ENCODE peak calls at places on chromosome 18, in seven cellular contexts. E is cardiac muscle cell, Y is colonic mucosa, C is H1, S is lower lobe of right lung, H is psoas muscle, T is right cardiac atrium. P is an unnamed sample.

GRCh38 chr18:3577456-3577855 is 127.5 kb downstream of the TGIF1 start:
- DNase-seq in T (no peak), S (no peak), Y (no peak), H (no peak), E (no peak), C (no peak), P (no peak)

GRCh38 chr18:79547413-79548076 is 132.1 kb upstream of the CTDP1 start:
- DNase-seq in T (peak), S (no peak), Y (no peak), E (no peak), H (peak), C (no peak), P (no peak)

GRCh38 chr18:2715990-2716389 is 60.5 kb downstream of the SMCHD1 start:
- DNase-seq in H (no peak), T (no peak), Y (no peak), S (no peak), C (no peak), E (no peak), P (no peak)

GRCh38 chr18:48815581-48816324 is 135.0 kb downstream of the SMAD7 start:
- DNase-seq in H (peak), T (peak), C (no peak), S (peak), E (no peak), Y (no peak), P (no peak)

GRCh38 chr18:57523171-57523956 is 63.1 kb downstream of the FECH start:
- DNase-seq in E (no peak), C (no peak), T (peak), S (no peak), Y (no peak), H (no peak), P (no peak)

GRCh38 chr18:32930695-32931301 is 158.0 kb upstream of the KLHL14 start:
- DNase-seq in S (no peak), H (no peak), Y (no peak), T (no peak), C (no peak), E (peak), P (peak)

GRCh38 chr18:3162181-3162580 is 57.6 kb downstream of the MYOM1 start:
- DNase-seq in S (no peak), E (no peak), T (no peak), Y (peak), C (no peak), H (peak), P (peak)

GRCh38 chr18:66838340-66838987 is 234.6 kb upstream of the CDH19 start:
- DNase-seq in C (no peak), T (peak), E (no peak), H (no peak), S (no peak), Y (no peak), P (peak)

GRCh38 chr18:61606068-61606660 is 272.9 kb downstream of the CDH20 start:
- DNase-seq in S (no peak), Y (no peak), E (peak), H (peak), C (no peak), T (peak), P (no peak)

GRCh38 chr18:24560511-24560981 is 100.1 kb downstream of the HRH4 start:
- DNase-seq in T (no peak), E (no peak), H (no peak), C (peak), S (no peak), Y (no peak), P (no peak)

GRCh38 chr18:48222118-48222517 is 187.1 kb downstream of the ZBTB7C start:
- DNase-seq in S (peak), E (peak), C (no peak), T (no peak), Y (peak), H (peak), P (peak)

GRCh38 chr18:49014605-49015267 is 64.0 kb upstream of the SMAD7 start:
- DNase-seq in S (no peak), C (no peak), E (no peak), Y (no peak), H (peak), T (no peak), P (no peak)

GRCh38 chr18:32919799-32920198 is 147.0 kb upstream of the KLHL14 start:
- DNase-seq in C (peak), T (no peak), H (no peak), Y (no peak), S (no peak), E (no peak), P (no peak)

GRCh38 chr18:58998421-58999203 is 133.9 kb downstream of the ZNF532 start:
- DNase-seq in S (no peak), T (peak), Y (no peak), H (peak), C (no peak), E (peak), P (no peak)

GRCh38 chr18:48711651-48712486 is 173.0 kb downstream of the CTIF start:
- DNase-seq in Y (peak), T (peak), S (no peak), E (peak), C (no peak), H (peak), P (no peak)

GRCh38 chr18:32440478-32440877 is 30.2 kb downstream of the GAREM1 start:
- DNase-seq in E (no peak), C (no peak), Y (no peak), H (no peak), T (no peak), S (no peak), P (no peak)

GRCh38 chr18:596288-596881 is 403 bp upstream of the CLUL1 start:
- DNase-seq in C (peak), S (no peak), Y (peak), H (no peak), E (peak), T (peak), P (no peak)

GRCh38 chr18:74895686-74896085 is 298.0 kb downstream of the ZNF407 start:
- DNase-seq in Y (no peak), C (no peak), E (peak), S (no peak), T (no peak), H (no peak), P (no peak)

GRCh38 chr18:48022021-48022420 is 91.6 kb upstream of the SMAD2 start:
- DNase-seq in C (no peak), E (no peak), T (no peak), Y (no peak), H (no peak), S (no peak), P (no peak)

GRCh38 chr18:56639094-56639361 is 636 bp upstream of the TXNL1 start:
- DNase-seq in S (no peak), C (no peak), T (no peak), H (no peak), Y (no peak), E (no peak), P (no peak)

GRCh38 chr18:45621068-45621511 is 5.8 kb downstream of the SLC14A2 start:
- DNase-seq in C (no peak), H (no peak), Y (peak), T (peak), S (no peak), E (peak), P (no peak)

GRCh38 chr18:74116628-74117554 is 30.7 kb downstream of the FBXO15 start:
- DNase-seq in C (peak), E (peak), S (no peak), T (no peak), Y (no peak), H (no peak), P (no peak)

GRCh38 chr18:9249254-9249653 is 85.3 kb upstream of the TWSG1 start:
- DNase-seq in H (no peak), S (no peak), C (no peak), Y (no peak), E (no peak), T (no peak), P (no peak)

GRCh38 chr18:28114472-28114871 is 62.5 kb downstream of the CDH2 start:
- DNase-seq in H (no peak), E (peak), S (no peak), Y (no peak), C (no peak), T (no peak), P (no peak)

GRCh38 chr18:14781671-14782070 is 33.7 kb downstream of the ANKRD30B start:
- DNase-seq in Y (no peak), T (no peak), E (no peak), C (no peak), H (no peak), S (no peak), P (no peak)

GRCh38 chr18:74447404-74448152 is 9.5 kb downstream of the DIPK1C start:
- DNase-seq in Y (no peak), C (no peak), E (no peak), S (no peak), H (no peak), T (no peak), P (no peak)

GRCh38 chr18:23194150-23194968 is 59.1 kb downstream of the CABLES1 start:
- DNase-seq in H (no peak), C (no peak), T (no peak), Y (no peak), E (peak), S (no peak), P (no peak)

GRCh38 chr18:53941601-53942335 is 282.7 kb downstream of the MBD2 start:
- DNase-seq in E (no peak), Y (no peak), C (no peak), H (no peak), T (no peak), S (no peak), P (peak)

GRCh38 chr18:68922392-68922791 is 124.5 kb downstream of the CCDC102B start:
- DNase-seq in C (no peak), S (no peak), Y (no peak), H (no peak), T (no peak), E (no peak), P (peak)

GRCh38 chr18:28823506-28824182 is 646.7 kb upstream of the CDH2 start:
- DNase-seq in C (no peak), H (peak), Y (no peak), E (peak), S (no peak), T (no peak), P (no peak)

GRCh38 chr18:29430416-29430815 is 1253.5 kb upstream of the CDH2 start:
- DNase-seq in Y (no peak), H (no peak), S (no peak), T (no peak), C (no peak), E (peak), P (no peak)

GRCh38 chr18:12009581-12010140 is 28.4 kb downstream of the IMPA2 start:
- DNase-seq in E (no peak), H (no peak), T (no peak), C (no peak), S (no peak), Y (no peak), P (no peak)

GRCh38 chr18:28175930-28176673 is 828 bp downstream of the CDH2 start:
- DNase-seq in C (no peak), T (peak), S (no peak), H (no peak), Y (no peak), E (peak), P (no peak)

GRCh38 chr18:55587341-55588000 is 521 bp downstream of the TCF4 start:
- DNase-seq in T (peak), E (peak), H (no peak), Y (peak), S (no peak), C (no peak), P (no peak)

GRCh38 chr18:27695509-27695908 is 481.4 kb downstream of the CDH2 start:
- DNase-seq in H (no peak), Y (no peak), C (no peak), E (no peak), S (no peak), T (no peak), P (peak)

GRCh38 chr18:45565280-45565970 is 49.9 kb upstream of the SLC14A2 start:
- DNase-seq in H (no peak), C (no peak), Y (no peak), E (no peak), S (no peak), T (no peak), P (peak)

GRCh38 chr18:5488844-5489243 is 55.0 kb downstream of the EPB41L3 start:
- DNase-seq in Y (no peak), S (no peak), E (peak), C (no peak), T (peak), H (no peak), P (no peak)

GRCh38 chr18:68428026-68428425 is 286.9 kb downstream of the TMX3 start:
- DNase-seq in E (peak), T (no peak), S (no peak), C (no peak), H (no peak), Y (no peak), P (peak)

GRCh38 chr18:10682368-10682714 is 156.5 kb downstream of the NAPG start:
- DNase-seq in H (no peak), Y (no peak), C (no peak), S (no peak), T (no peak), E (no peak), P (no peak)

GRCh38 chr18:6959110-6959509 is 158.5 kb downstream of the LAMA1 start:
- DNase-seq in S (no peak), E (no peak), T (no peak), Y (no peak), H (no peak), C (no peak), P (no peak)
- H3K27ac ChIP-seq in S (no peak), E (no peak), T (no peak), Y (no peak), H (no peak), C (no peak), P (no peak)

GRCh38 chr18:13618760-13619438 is 107.5 kb downstream of the FAM210A start:
- DNase-seq in C (no peak), H (no peak), Y (no peak), E (no peak), T (no peak), S (no peak), P (no peak)
- H3K27ac ChIP-seq in C (no peak), H (no peak), Y (no peak), E (no peak), T (no peak), S (no peak), P (no peak)

GRCh38 chr18:76544511-76545350 is 49.7 kb upstream of the ZNF516 start:
- DNase-seq in Y (no peak), C (no peak), S (no peak), H (no peak), T (no peak), E (no peak), P (no peak)
- H3K27ac ChIP-seq in Y (no peak), C (no peak), S (no peak), H (no peak), T (no peak), E (no peak), P (no peak)

GRCh38 chr18:21769206-21769605 is 28.6 kb downstream of the MIB1 start:
- DNase-seq in S (no peak), C (no peak), T (no peak), E (no peak), Y (no peak), H (no peak), P (no peak)
- H3K27ac ChIP-seq in S (no peak), C (no peak), T (no peak), E (no peak), Y (no peak), H (no peak), P (no peak)

GRCh38 chr18:26489881-26490280 is 58.5 kb downstream of the KCTD1 start:
- DNase-seq in C (no peak), T (no peak), E (peak), S (no peak), Y (no peak), H (no peak), P (no peak)
- H3K27ac ChIP-seq in C (no peak), T (no peak), E (no peak), S (no peak), Y (no peak), H (no peak), P (peak)

GRCh38 chr18:62741118-62741566 is 25.8 kb downstream of the PHLPP1 start:
- DNase-seq in E (peak), Y (peak), H (no peak), T (no peak), C (no peak), S (no peak), P (peak)
- H3K27ac ChIP-seq in E (no peak), Y (peak), H (no peak), T (no peak), C (no peak), S (no peak), P (no peak)

GRCh38 chr18:63307555-63308200 is 11.9 kb downstream of the BCL2 start:
- DNase-seq in T (no peak), C (no peak), H (no peak), S (no peak), E (peak), Y (no peak), P (no peak)
- H3K27ac ChIP-seq in T (peak), C (no peak), H (peak), S (no peak), E (no peak), Y (no peak), P (no peak)

GRCh38 chr18:43876286-43877082 is 599.2 kb upstream of the SYT4 start:
- DNase-seq in C (no peak), E (no peak), T (no peak), H (no peak), Y (no peak), S (no peak), P (no peak)
- H3K27ac ChIP-seq in C (no peak), E (no peak), T (no peak), H (no peak), Y (no peak), S (no peak), P (no peak)

DNA sequence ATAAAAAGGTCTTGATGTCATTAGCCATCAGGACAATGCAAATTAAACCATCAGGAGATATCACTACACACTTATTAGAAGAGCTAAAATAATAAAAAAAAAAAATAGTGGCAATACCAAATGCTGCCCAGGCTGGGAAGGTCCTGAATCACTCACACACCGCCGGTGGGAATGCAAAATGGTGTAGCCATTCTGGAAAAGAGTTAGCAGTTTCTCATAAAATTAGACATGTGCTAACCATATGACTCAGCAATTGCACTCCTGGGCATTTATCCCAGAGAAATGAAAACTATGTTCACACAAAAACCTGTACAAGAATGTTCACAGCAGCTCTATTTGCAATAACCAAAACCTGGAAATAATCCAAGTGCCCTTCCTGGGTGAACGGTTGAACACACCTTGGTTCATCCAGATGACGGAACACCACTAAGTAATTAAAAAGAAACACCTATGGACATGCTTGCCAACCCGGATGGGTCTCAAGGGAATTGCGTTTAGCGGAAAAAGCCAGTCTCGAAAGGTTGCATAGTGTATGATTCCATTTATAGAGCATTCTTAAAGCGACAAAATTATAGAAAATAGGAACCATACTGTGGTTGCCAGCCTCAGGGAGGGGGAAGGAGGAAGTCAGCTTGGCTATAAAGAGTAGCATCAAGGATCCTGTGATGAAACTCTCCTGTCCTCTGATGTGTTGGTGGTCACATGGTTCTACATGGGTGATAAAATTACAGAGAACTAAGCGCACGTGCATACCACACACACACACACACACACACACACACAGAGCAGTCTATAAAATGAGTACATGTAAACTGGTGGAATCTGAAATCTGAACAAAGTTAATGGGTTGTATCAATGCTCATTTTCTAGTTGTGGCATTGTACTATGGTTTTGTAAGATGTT is 4.6 kb downstream of the MBP start:
- DNase-seq in C (no peak), H (peak), E (peak), S (no peak), Y (peak), T (no peak), P (peak)
- H3K27ac ChIP-seq in C (no peak), H (peak), E (no peak), S (peak), Y (peak), T (no peak), P (peak)

DNA sequence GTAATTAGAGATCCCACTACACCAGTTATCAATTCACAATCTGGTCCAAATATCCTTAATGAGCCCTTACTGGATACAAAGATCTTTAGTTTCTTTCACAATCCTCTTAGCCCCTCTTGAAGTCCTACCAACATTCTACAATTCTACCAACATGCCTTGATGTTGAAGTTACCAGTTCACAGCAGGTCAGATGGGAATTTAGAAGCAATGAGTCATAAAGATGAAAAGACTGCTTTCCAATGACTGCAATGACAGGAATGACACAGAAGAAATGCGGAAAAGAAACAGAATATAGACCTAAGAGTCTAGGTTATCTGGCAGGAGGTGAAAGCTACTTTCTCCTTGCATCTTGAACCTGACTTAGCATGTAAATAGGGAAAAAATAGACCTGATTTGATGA is 24.5 kb downstream of the RTTN start:
- DNase-seq in S (no peak), E (peak), H (no peak), C (no peak), T (no peak), Y (no peak), P (no peak)
- H3K27ac ChIP-seq in S (no peak), E (no peak), H (no peak), C (no peak), T (no peak), Y (no peak), P (no peak)

P was measured in epithelial cell of prostate.